ENCODE peak calls at places on chromosomes 4 and X, in five cellular contexts. Y, L, W, H and C are unnamed samples.

GRCh38 chr4:6763330-6763851 is 19.1 kb upstream of the KIAA0232 start:
- DNase-seq in Y (no peak), W (no peak), L (no peak), H (no peak), C (no peak)

GRCh38 chrX:150449313-150449712 is 86.2 kb downstream of the MAMLD1 start:
- DNase-seq in L (no peak), H (no peak), W (no peak), Y (no peak), C (no peak)

GRCh38 chr4:148017801-148018200 is 285.9 kb downstream of the ARHGAP10 start:
- DNase-seq in Y (no peak), L (no peak), H (no peak), W (no peak), C (no peak)

GRCh38 chr4:111136438-111136837 is 513.6 kb upstream of the PITX2 start:
- DNase-seq in L (no peak), H (no peak), Y (no peak), W (no peak), C (no peak)

GRCh38 chr4:52037730-52038108 is 380 bp downstream of the SGCB start:
- DNase-seq in W (peak), L (peak), Y (no peak), H (peak), C (peak)

GRCh38 chr4:183960021-183960420 is 54.9 kb downstream of the STOX2 start:
- DNase-seq in H (no peak), Y (no peak), W (no peak), L (no peak), C (no peak)

GRCh38 chr4:80195441-80196139 is 1.7 kb upstream of the PRDM8 start:
- DNase-seq in H (no peak), W (no peak), L (no peak), Y (no peak), C (no peak)

GRCh38 chr4:176964116-176964691 is 171.5 kb upstream of the VEGFC start:
- DNase-seq in L (no peak), W (no peak), H (no peak), Y (no peak), C (peak)

GRCh38 chrX:118729043-118729652 is 1.7 kb downstream of the IL13RA1 start:
- DNase-seq in W (no peak), Y (no peak), H (no peak), L (no peak), C (no peak)

GRCh38 chrX:40176256-40176978 is 78.7 kb upstream of the BCOR start:
- DNase-seq in L (peak), H (peak), Y (peak), W (peak), C (peak)

GRCh38 chr4:80694178-80694577 is 336.3 kb upstream of the BMP3 start:
- DNase-seq in W (no peak), H (no peak), L (no peak), Y (no peak), C (no peak)

GRCh38 chr4:99653921-99654890 is 3.4 kb downstream of the C4orf54 start:
- DNase-seq in H (no peak), Y (no peak), L (no peak), W (no peak), C (no peak)

GRCh38 chrX:137151403-137151802 is 117.6 kb upstream of the GPR101 start:
- DNase-seq in H (no peak), W (no peak), Y (no peak), L (no peak), C (no peak)

GRCh38 chr4:89570931-89571330 is 263.3 kb upstream of the GPRIN3 start:
- DNase-seq in W (no peak), L (no peak), Y (no peak), H (no peak), C (no peak)

GRCh38 chrX:49002091-49002935 is at the start of gene GRIPAP1:
- DNase-seq in W (peak), H (peak), L (peak), Y (peak), C (peak)